ENCODE peak calls at places on chromosomes 4 and X, in four cellular contexts. One of them, this sample, is unnamed.

GRCh38 chr4:19375405-19375804 is 876.3 kb upstream of the SLIT2 start:
- DNase-seq in K562: no peak
- DNase-seq in GM12878: no peak
- DNase-seq in HepG2: no peak
- DNase-seq in this sample: no peak

GRCh38 chrX:35025820-35026219 is 83.2 kb downstream of the FAM47B start:
- DNase-seq in K562: no peak
- DNase-seq in GM12878: no peak
- DNase-seq in HepG2: no peak
- DNase-seq in this sample: no peak

GRCh38 chr4:173801361-173801760 is 271.3 kb upstream of the HAND2 start:
- DNase-seq in K562: no peak
- DNase-seq in GM12878: no peak
- DNase-seq in HepG2: no peak
- DNase-seq in this sample: no peak

GRCh38 chrX:18566748-18567147 is 105.2 kb downstream of the RS1 start:
- DNase-seq in K562: no peak
- DNase-seq in GM12878: no peak
- DNase-seq in HepG2: no peak
- DNase-seq in this sample: no peak

GRCh38 chr4:176229645-176230044 is 34.3 kb upstream of the SPATA4 start:
- DNase-seq in K562: no peak
- DNase-seq in GM12878: no peak
- DNase-seq in HepG2: no peak
- DNase-seq in this sample: no peak

GRCh38 chr4:38782452-38783108 is at the start of gene TLR10:
- DNase-seq in K562: peak; percentile 60
- DNase-seq in GM12878: peak; percentile 82
- DNase-seq in HepG2: peak; percentile 20
- DNase-seq in this sample: peak; percentile 27

GRCh38 chr4:37666625-37667071 is 19.5 kb downstream of the RELL1 start:
- DNase-seq in K562: peak; percentile 13
- DNase-seq in GM12878: no peak
- DNase-seq in HepG2: peak; percentile 61
- DNase-seq in this sample: no peak

GRCh38 chr4:23934915-23935314 is 45.1 kb upstream of the PPARGC1A start:
- DNase-seq in K562: no peak
- DNase-seq in GM12878: no peak
- DNase-seq in HepG2: no peak
- DNase-seq in this sample: no peak

GRCh38 chrX:110097920-110098319 is 95.0 kb downstream of the TMEM164 start:
- DNase-seq in K562: no peak
- DNase-seq in GM12878: no peak
- DNase-seq in HepG2: no peak
- DNase-seq in this sample: no peak

GRCh38 chr4:139416073-139416673 is 37.7 kb upstream of the RAB33B start:
- DNase-seq in K562: peak; percentile 72
- DNase-seq in GM12878: no peak
- DNase-seq in HepG2: peak; percentile 28
- DNase-seq in this sample: no peak

GRCh38 chr4:176664964-176665363 is 127.8 kb downstream of the VEGFC start:
- DNase-seq in K562: no peak
- DNase-seq in GM12878: no peak
- DNase-seq in HepG2: no peak
- DNase-seq in this sample: no peak

GRCh38 chrX:2397648-2398340 is 103.0 kb downstream of the DHRSX start:
- DNase-seq in K562: no peak
- DNase-seq in GM12878: no peak
- DNase-seq in HepG2: no peak
- DNase-seq in this sample: no peak

GRCh38 chr4:128427832-128428366 is 140.3 kb upstream of the PGRMC2 start:
- DNase-seq in K562: peak; percentile 72
- DNase-seq in GM12878: no peak
- DNase-seq in HepG2: peak; percentile 66
- DNase-seq in this sample: no peak

GRCh38 chrX:40012039-40012799 is 85.5 kb downstream of the BCOR start:
- DNase-seq in K562: no peak
- DNase-seq in GM12878: no peak
- DNase-seq in HepG2: peak; percentile 63
- DNase-seq in this sample: no peak

GRCh38 chrX:56783450-56783831 is 54.4 kb downstream of the NBDY start:
- DNase-seq in K562: peak; percentile 17
- DNase-seq in GM12878: peak; percentile 91
- DNase-seq in HepG2: no peak
- DNase-seq in this sample: peak; percentile 20

GRCh38 chr4:8318509-8318908 is 49.0 kb downstream of the HTRA3 start:
- DNase-seq in K562: no peak
- DNase-seq in GM12878: no peak
- DNase-seq in HepG2: no peak
- DNase-seq in this sample: no peak

GRCh38 chrX:16695079-16695676 is 17.3 kb downstream of the CTPS2 start:
- DNase-seq in K562: peak; percentile 67
- DNase-seq in GM12878: no peak
- DNase-seq in HepG2: peak; percentile 29
- DNase-seq in this sample: peak; percentile 70

GRCh38 chr4:63814171-63814964 is 594.9 kb downstream of the TECRL start:
- DNase-seq in K562: no peak
- DNase-seq in GM12878: no peak
- DNase-seq in HepG2: no peak
- DNase-seq in this sample: no peak

GRCh38 chrX:84873176-84873575 is 130.5 kb upstream of the APOOL start:
- DNase-seq in K562: no peak
- DNase-seq in GM12878: no peak
- DNase-seq in HepG2: no peak
- DNase-seq in this sample: no peak

GRCh38 chrX:9072281-9072680 is 38.4 kb upstream of the FAM9B start:
- DNase-seq in K562: no peak
- DNase-seq in GM12878: no peak
- DNase-seq in HepG2: no peak
- DNase-seq in this sample: no peak

GRCh38 chr4:7319024-7319423 is 115.7 kb downstream of the PSAPL1 start:
- DNase-seq in K562: no peak
- DNase-seq in GM12878: no peak
- DNase-seq in HepG2: no peak
- DNase-seq in this sample: no peak

GRCh38 chr4:7313991-7314390 is 120.7 kb downstream of the PSAPL1 start:
- DNase-seq in K562: no peak
- DNase-seq in GM12878: no peak
- DNase-seq in HepG2: no peak
- DNase-seq in this sample: no peak

GRCh38 chr4:7315286-7315685 is 119.4 kb downstream of the PSAPL1 start:
- DNase-seq in K562: no peak
- DNase-seq in GM12878: no peak
- DNase-seq in HepG2: no peak
- DNase-seq in this sample: no peak

GRCh38 chr4:7313361-7313811 is 121.0 kb downstream of the SORCS2 start:
- DNase-seq in K562: no peak
- DNase-seq in GM12878: no peak
- DNase-seq in HepG2: no peak
- DNase-seq in this sample: no peak

DNA sequence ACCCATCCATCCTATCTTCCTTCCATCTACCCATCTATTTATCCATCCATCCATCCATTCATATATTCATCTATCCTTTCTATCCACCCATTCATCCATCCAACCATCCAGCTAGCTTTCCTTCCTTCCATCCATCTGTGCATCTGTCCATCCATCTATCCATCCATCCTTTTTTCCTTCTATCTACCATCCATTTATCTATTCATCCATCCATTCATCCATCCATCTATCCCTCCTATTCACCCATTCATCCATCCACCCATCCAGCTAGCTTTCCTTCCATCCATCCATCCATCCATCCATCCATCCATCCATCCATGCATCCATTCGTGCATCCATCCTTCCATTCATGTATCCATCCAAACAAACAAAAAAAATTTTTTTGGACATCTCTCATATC is 118.8 kb downstream of the PSAPL1 start:
- DNase-seq in K562: no peak
- DNase-seq in GM12878: no peak
- DNase-seq in HepG2: no peak
- DNase-seq in this sample: no peak
- TF ChIP-seq USF2 in K562: no peak
- TF ChIP-seq USF2 in GM12878: no peak
- TF ChIP-seq USF2 in HepG2: no peak
- TF ChIP-seq USF2 in this sample: no peak

GRCh38 chr4:53558981-53559620 is 32.2 kb downstream of the LNX1 start:
- DNase-seq in K562: no peak
- DNase-seq in GM12878: no peak
- DNase-seq in HepG2: no peak
- DNase-seq in this sample: no peak
- TF ChIP-seq CBFB in K562: no peak
- TF ChIP-seq CBFB in GM12878: no peak
- TF ChIP-seq CBFB in HepG2: no peak
- TF ChIP-seq CBFB in this sample: no peak

GRCh38 chr4:169200361-169201030 is 70.3 kb downstream of the SH3RF1 start:
- DNase-seq in K562: no peak
- DNase-seq in GM12878: no peak
- DNase-seq in HepG2: no peak
- DNase-seq in this sample: no peak
- TF ChIP-seq USF2 in K562: no peak
- TF ChIP-seq USF2 in GM12878: no peak
- TF ChIP-seq USF2 in HepG2: no peak
- TF ChIP-seq USF2 in this sample: no peak

GRCh38 chrX:134672101-134672500 is 13.8 kb upstream of the PLAC1 start:
- DNase-seq in K562: no peak
- DNase-seq in GM12878: no peak
- DNase-seq in HepG2: no peak
- DNase-seq in this sample: no peak
- TF ChIP-seq CBFB in K562: no peak
- TF ChIP-seq CBFB in GM12878: no peak
- TF ChIP-seq CBFB in HepG2: no peak
- TF ChIP-seq CBFB in this sample: no peak

GRCh38 chr4:168766537-168767316 is 243.3 kb downstream of the CBR4 start:
- DNase-seq in K562: no peak
- DNase-seq in GM12878: no peak
- DNase-seq in HepG2: no peak
- DNase-seq in this sample: no peak
- TF ChIP-seq USF2 in K562: no peak
- TF ChIP-seq USF2 in GM12878: no peak
- TF ChIP-seq USF2 in HepG2: no peak
- TF ChIP-seq USF2 in this sample: no peak

This sample was measured in WTC11.